ENCODE peak calls at places on chromosomes 6 and 20, in four cellular contexts. One of them, this sample, is unnamed.

GRCh38 chr20:9301129-9302072 is 213.0 kb upstream of the LAMP5 start:
- DNase-seq in pancreas: no peak
- DNase-seq in thoracic aorta: no peak
- DNase-seq in GM13976: no peak
- DNase-seq in this sample: no peak

GRCh38 chr6:17280552-17281090 is 540 bp upstream of the RBM24 start:
- DNase-seq in pancreas: peak; percentile 68
- DNase-seq in thoracic aorta: no peak
- DNase-seq in GM13976: peak; percentile 15
- DNase-seq in this sample: no peak

GRCh38 chr6:31834704-31835375 is 7.3 kb downstream of the HSPA1B start:
- DNase-seq in pancreas: peak; percentile 89
- DNase-seq in thoracic aorta: no peak
- DNase-seq in GM13976: peak; percentile 80
- DNase-seq in this sample: peak; percentile 75

GRCh38 chr6:145656128-145656527 is 79.2 kb downstream of the EPM2A start:
- DNase-seq in pancreas: no peak
- DNase-seq in thoracic aorta: no peak
- DNase-seq in GM13976: no peak
- DNase-seq in this sample: no peak

GRCh38 chr6:145813285-145814034 is 1.1 kb downstream of the FBXO30 start:
- DNase-seq in pancreas: no peak
- DNase-seq in thoracic aorta: no peak
- DNase-seq in GM13976: no peak
- DNase-seq in this sample: no peak

GRCh38 chr6:90286884-90287488 is 9.7 kb downstream of the BACH2 start:
- DNase-seq in pancreas: no peak
- DNase-seq in thoracic aorta: no peak
- DNase-seq in GM13976: peak; percentile 26
- DNase-seq in this sample: peak; percentile 17

GRCh38 chr20:30811896-30812671 is 445.4 kb upstream of the DEFB115 start:
- DNase-seq in pancreas: no peak
- DNase-seq in thoracic aorta: no peak
- DNase-seq in GM13976: peak; percentile 50
- DNase-seq in this sample: peak; percentile 38

GRCh38 chr20:44069203-44069931 is 117.6 kb downstream of the JPH2 start:
- DNase-seq in pancreas: no peak
- DNase-seq in thoracic aorta: no peak
- DNase-seq in GM13976: peak; percentile 64
- DNase-seq in this sample: peak; percentile 51

GRCh38 chr6:48369100-48369499 is 258.1 kb upstream of the PTCHD4 start:
- DNase-seq in pancreas: no peak
- DNase-seq in thoracic aorta: no peak
- DNase-seq in GM13976: no peak
- DNase-seq in this sample: no peak

DNA sequence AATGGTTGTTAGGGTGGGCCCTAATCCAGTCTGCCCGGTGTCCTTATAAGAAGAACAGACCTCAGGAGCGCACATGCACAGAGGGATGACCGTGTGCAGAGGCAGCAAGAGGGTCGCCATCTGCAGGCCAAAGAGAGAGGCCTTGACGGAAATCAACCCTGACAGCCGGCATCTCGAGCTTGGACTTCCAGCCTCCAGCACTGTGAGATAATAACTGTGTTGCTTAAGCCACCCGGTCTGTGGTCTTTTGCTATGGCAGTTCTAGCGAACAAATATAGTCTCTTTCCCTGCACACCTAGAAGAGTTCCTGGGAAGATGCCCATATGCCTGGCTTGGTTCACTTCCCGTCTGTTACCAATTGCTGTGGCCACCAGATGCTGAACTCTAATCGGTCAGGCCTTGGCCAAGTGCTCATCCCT is 35.3 kb upstream of the PTGIS start:
- DNase-seq in pancreas: no peak
- DNase-seq in thoracic aorta: no peak
- DNase-seq in GM13976: no peak
- DNase-seq in this sample: no peak
- TF ChIP-seq CTCF in pancreas: no peak
- TF ChIP-seq CTCF in thoracic aorta: no peak
- TF ChIP-seq CTCF in GM13976: no peak
- TF ChIP-seq CTCF in this sample: no peak

DNA sequence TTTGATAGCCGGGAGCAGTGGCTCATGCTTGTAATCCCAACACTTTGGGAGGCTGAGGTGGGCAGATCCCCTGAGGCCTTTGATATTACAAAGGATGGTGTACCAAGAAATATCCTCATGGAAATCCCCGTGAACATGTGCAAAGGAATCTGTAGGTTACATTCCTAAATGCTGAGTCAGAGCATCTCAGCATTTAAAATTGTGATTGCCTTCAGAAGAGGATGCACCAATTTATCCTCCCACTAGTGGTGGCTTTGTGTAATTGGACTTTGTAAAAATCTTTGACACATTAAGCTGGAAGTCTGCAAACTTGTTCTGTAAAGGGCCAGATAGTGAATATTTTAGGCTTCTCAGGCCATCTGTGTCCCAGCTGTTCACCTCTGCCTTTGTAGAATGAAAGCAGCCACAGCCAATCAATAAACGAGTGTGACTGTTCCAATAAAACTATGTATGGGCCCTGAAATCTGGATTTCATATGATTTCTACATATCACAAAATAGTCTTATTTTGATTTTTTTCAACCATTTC is 11.8 kb downstream of the TMEM14B start:
- DNase-seq in pancreas: no peak
- DNase-seq in thoracic aorta: no peak
- DNase-seq in GM13976: no peak
- DNase-seq in this sample: peak; percentile 28
- TF ChIP-seq CTCF in pancreas: no peak
- TF ChIP-seq CTCF in thoracic aorta: peak; percentile 50
- TF ChIP-seq CTCF in GM13976: peak; percentile 28
- TF ChIP-seq CTCF in this sample: peak; percentile 27

GRCh38 chr6:142463988-142464387 is 162.2 kb downstream of the ADGRG6 start:
- DNase-seq in pancreas: no peak
- DNase-seq in thoracic aorta: no peak
- DNase-seq in GM13976: no peak
- DNase-seq in this sample: no peak

GRCh38 chr6:142459267-142459666 is 157.5 kb downstream of the ADGRG6 start:
- DNase-seq in pancreas: no peak
- DNase-seq in thoracic aorta: no peak
- DNase-seq in GM13976: no peak
- DNase-seq in this sample: no peak

GRCh38 chr6:142457638-142458406 is 156.0 kb downstream of the ADGRG6 start:
- DNase-seq in pancreas: no peak
- DNase-seq in thoracic aorta: no peak
- DNase-seq in GM13976: no peak
- DNase-seq in this sample: no peak

GRCh38 chr6:142458857-142459256 is 157.1 kb downstream of the ADGRG6 start:
- DNase-seq in pancreas: no peak
- DNase-seq in thoracic aorta: no peak
- DNase-seq in GM13976: no peak
- DNase-seq in this sample: no peak

DNA sequence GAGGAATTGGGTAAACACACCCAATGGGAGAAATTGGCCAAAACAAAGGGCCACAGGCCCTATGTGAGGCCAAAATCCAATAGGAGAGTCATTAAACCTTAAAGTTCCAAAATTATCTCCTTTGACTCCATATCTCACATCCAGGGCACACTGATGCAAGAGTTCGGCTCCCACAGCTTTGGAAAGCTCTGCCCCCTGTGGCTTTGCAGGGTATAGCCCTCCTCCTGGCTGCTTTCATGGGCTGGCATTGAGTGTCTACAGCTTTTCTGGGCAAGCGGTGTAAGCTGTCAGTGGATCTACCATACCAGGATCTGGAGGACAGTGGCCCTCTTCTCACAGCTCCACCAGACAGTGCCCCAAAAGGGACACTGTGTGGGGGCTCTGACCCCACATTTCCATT is 160.5 kb downstream of the ADGRG6 start:
- DNase-seq in pancreas: no peak
- DNase-seq in thoracic aorta: no peak
- DNase-seq in GM13976: no peak
- DNase-seq in this sample: no peak
- TF ChIP-seq CTCF in pancreas: no peak
- TF ChIP-seq CTCF in thoracic aorta: no peak
- TF ChIP-seq CTCF in GM13976: no peak
- TF ChIP-seq CTCF in this sample: no peak

GRCh38 chr20:21240394-21240793 is 62.7 kb upstream of the XRN2 start:
- DNase-seq in pancreas: no peak
- DNase-seq in thoracic aorta: no peak
- DNase-seq in GM13976: no peak
- DNase-seq in this sample: no peak
- TF ChIP-seq CTCF in pancreas: no peak
- TF ChIP-seq CTCF in thoracic aorta: no peak
- TF ChIP-seq CTCF in GM13976: no peak
- TF ChIP-seq CTCF in this sample: no peak

GRCh38 chr6:41885930-41886329 is 9.2 kb downstream of the USP49 start:
- DNase-seq in pancreas: no peak
- DNase-seq in thoracic aorta: no peak
- DNase-seq in GM13976: no peak
- DNase-seq in this sample: no peak
- TF ChIP-seq CTCF in pancreas: no peak
- TF ChIP-seq CTCF in thoracic aorta: no peak
- TF ChIP-seq CTCF in GM13976: no peak
- TF ChIP-seq CTCF in this sample: no peak

GRCh38 chr6:112338310-112338709 is 8.8 kb upstream of the RFPL4B start:
- DNase-seq in pancreas: no peak
- DNase-seq in thoracic aorta: no peak
- DNase-seq in GM13976: no peak
- DNase-seq in this sample: no peak

GRCh38 chr6:112342511-112342910 is 4.6 kb upstream of the RFPL4B start:
- DNase-seq in pancreas: no peak
- DNase-seq in thoracic aorta: no peak
- DNase-seq in GM13976: no peak
- DNase-seq in this sample: no peak

GRCh38 chr6:112335736-112336135 is 11.4 kb upstream of the RFPL4B start:
- DNase-seq in pancreas: no peak
- DNase-seq in thoracic aorta: no peak
- DNase-seq in GM13976: no peak
- DNase-seq in this sample: no peak

GRCh38 chr6:112332274-112332673 is 14.9 kb upstream of the RFPL4B start:
- DNase-seq in pancreas: no peak
- DNase-seq in thoracic aorta: no peak
- DNase-seq in GM13976: no peak
- DNase-seq in this sample: no peak

DNA sequence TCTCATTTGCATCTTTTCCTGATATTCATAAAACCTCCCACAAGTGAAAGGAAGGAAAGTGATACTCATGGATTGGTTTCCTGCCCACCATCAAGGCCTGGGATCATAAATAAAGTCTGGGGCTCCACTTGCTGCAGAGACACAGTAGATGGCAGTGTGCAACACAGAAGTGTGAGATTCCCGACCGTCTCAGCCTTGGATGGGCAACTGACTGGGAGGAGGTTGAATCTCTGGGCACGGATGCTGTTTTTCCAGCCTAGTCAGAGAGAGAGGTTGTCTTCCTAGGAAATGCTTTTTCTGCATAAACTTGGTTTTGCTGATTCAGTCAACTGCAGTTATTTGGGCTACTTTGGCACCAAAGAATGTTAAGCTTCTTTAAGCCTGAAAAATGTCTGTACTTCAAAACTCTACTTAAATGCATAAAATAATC is 9.9 kb upstream of the RFPL4B start:
- DNase-seq in pancreas: no peak
- DNase-seq in thoracic aorta: no peak
- DNase-seq in GM13976: no peak
- DNase-seq in this sample: no peak
- TF ChIP-seq CTCF in pancreas: peak; percentile 30
- TF ChIP-seq CTCF in thoracic aorta: peak; percentile 27
- TF ChIP-seq CTCF in GM13976: peak; percentile 15
- TF ChIP-seq CTCF in this sample: peak; percentile 30

GRCh38 chr6:113488061-113488460 is 369.1 kb upstream of the MARCKS start:
- DNase-seq in pancreas: no peak
- DNase-seq in thoracic aorta: no peak
- DNase-seq in GM13976: no peak
- DNase-seq in this sample: no peak
- TF ChIP-seq CTCF in pancreas: no peak
- TF ChIP-seq CTCF in thoracic aorta: no peak
- TF ChIP-seq CTCF in GM13976: no peak
- TF ChIP-seq CTCF in this sample: no peak

GRCh38 chr6:127967708-127968107 is 66.8 kb upstream of the THEMIS start:
- DNase-seq in pancreas: no peak
- DNase-seq in thoracic aorta: no peak
- DNase-seq in GM13976: no peak
- DNase-seq in this sample: no peak

GRCh38 chr6:127971386-127971785 is 70.5 kb upstream of the THEMIS start:
- DNase-seq in pancreas: no peak
- DNase-seq in thoracic aorta: no peak
- DNase-seq in GM13976: no peak
- DNase-seq in this sample: no peak

GRCh38 chr6:127969701-127970100 is 68.8 kb upstream of the THEMIS start:
- DNase-seq in pancreas: no peak
- DNase-seq in thoracic aorta: no peak
- DNase-seq in GM13976: no peak
- DNase-seq in this sample: no peak

GRCh38 chr6:127966616-127967015 is 65.8 kb upstream of the THEMIS start:
- DNase-seq in pancreas: no peak
- DNase-seq in thoracic aorta: no peak
- DNase-seq in GM13976: no peak
- DNase-seq in this sample: no peak

GRCh38 chr6:127968394-127968793 is 67.5 kb upstream of the THEMIS start:
- DNase-seq in pancreas: no peak
- DNase-seq in thoracic aorta: no peak
- DNase-seq in GM13976: no peak
- DNase-seq in this sample: no peak
- TF ChIP-seq CTCF in pancreas: no peak
- TF ChIP-seq CTCF in thoracic aorta: no peak
- TF ChIP-seq CTCF in GM13976: no peak
- TF ChIP-seq CTCF in this sample: no peak

DNA sequence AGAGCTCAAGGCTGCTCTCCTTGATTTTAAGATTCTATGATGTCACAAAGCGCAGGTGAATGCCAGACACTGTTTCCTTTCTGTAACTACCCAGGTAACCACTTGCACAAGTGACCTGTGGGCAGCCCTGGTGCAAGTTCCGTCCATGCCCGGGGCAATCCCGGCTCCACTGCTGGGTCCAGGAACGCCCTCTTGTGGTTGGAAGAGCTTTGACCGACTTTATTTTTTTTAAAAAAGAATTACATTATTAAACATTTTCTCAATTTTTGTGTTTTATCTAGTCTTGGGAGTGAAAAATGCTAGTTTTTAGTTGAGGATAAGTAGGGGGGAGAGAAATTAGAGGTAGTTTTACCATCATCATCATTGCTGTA is 695.2 kb downstream of the QKI start:
- DNase-seq in pancreas: no peak
- DNase-seq in thoracic aorta: no peak
- DNase-seq in GM13976: no peak
- DNase-seq in this sample: no peak
- TF ChIP-seq CTCF in pancreas: no peak
- TF ChIP-seq CTCF in thoracic aorta: peak; percentile 48
- TF ChIP-seq CTCF in GM13976: no peak
- TF ChIP-seq CTCF in this sample: no peak

This sample was measured in GM10248.